ENCODE peak calls at places on chromosomes 6 and 20, in four cellular contexts. B, K, G and M are unnamed samples.

GRCh38 chr20:49132995-49133451 is 55.1 kb downstream of the STAU1 start:
- DNase-seq in B (no peak), K (no peak), G (peak), M (no peak)

GRCh38 chr20:5859611-5860010 is 90.7 kb downstream of the TRMT6 start:
- DNase-seq in K (no peak), G (no peak), B (no peak), M (no peak)

GRCh38 chr20:22921595-22922421 is 113.3 kb upstream of the SSTR4 start:
- DNase-seq in G (peak), B (no peak), K (no peak), M (no peak)

GRCh38 chr6:86459978-86460377 is 477.4 kb upstream of the HTR1E start:
- DNase-seq in K (no peak), B (no peak), G (no peak), M (no peak)

GRCh38 chr6:20644667-20645370 is 110.6 kb downstream of the CDKAL1 start:
- DNase-seq in B (no peak), G (no peak), K (no peak), M (no peak)

GRCh38 chr20:3173582-3174441 is 463 bp upstream of the LZTS3 start:
- DNase-seq in B (peak), G (no peak), K (peak), M (peak)

GRCh38 chr6:77620290-77620882 is 32.5 kb upstream of the MEI4 start:
- DNase-seq in K (no peak), G (no peak), B (no peak), M (no peak)

GRCh38 chr6:3775906-3776305 is 24.4 kb upstream of the PXDC1 start:
- DNase-seq in G (no peak), B (no peak), K (no peak), M (no peak)

GRCh38 chr6:152094992-152095592 is 287.6 kb downstream of the ESR1 start:
- DNase-seq in B (peak), K (peak), G (peak), M (peak)

GRCh38 chr6:81988871-81989270 is 236.4 kb upstream of the TENT5A start:
- DNase-seq in B (no peak), G (no peak), K (no peak), M (no peak)

GRCh38 chr6:111718326-111718725 is 112.6 kb upstream of the TRAF3IP2 start:
- DNase-seq in B (no peak), G (no peak), K (no peak), M (no peak)

GRCh38 chr6:107624541-107624940 is 134.6 kb downstream of the SOBP start:
- DNase-seq in K (no peak), B (no peak), G (no peak), M (no peak)

GRCh38 chr20:61734733-61735502 is 330.8 kb downstream of the TAF4 start:
- DNase-seq in G (no peak), B (no peak), K (no peak), M (no peak)

GRCh38 chr6:152267967-152268845 is 369.0 kb downstream of the SYNE1 start:
- DNase-seq in B (no peak), K (no peak), G (no peak), M (no peak)

GRCh38 chr6:160789263-160790027 is 87.4 kb downstream of the PLG start:
- DNase-seq in K (no peak), G (no peak), B (no peak), M (no peak)

GRCh38 chr20:40336034-40336433 is 353.0 kb downstream of the MAFB start:
- DNase-seq in B (no peak), G (no peak), K (no peak), M (no peak)

GRCh38 chr6:151313060-151313459 is 73.3 kb downstream of the AKAP12 start:
- DNase-seq in K (no peak), G (no peak), B (no peak), M (no peak)

GRCh38 chr6:25138024-25138696 is 141.0 kb upstream of the CARMIL1 start:
- DNase-seq in G (peak), K (peak), B (peak), M (peak)

GRCh38 chr6:65999288-65999791 is 292.3 kb upstream of the EYS start:
- DNase-seq in B (no peak), G (no peak), K (peak), M (no peak)

GRCh38 chr6:87697581-87698552 is 4.2 kb downstream of the AKIRIN2 start:
- DNase-seq in K (no peak), B (no peak), G (peak), M (no peak)

GRCh38 chr6:155519339-155519738 is 63.7 kb upstream of the NOX3 start:
- DNase-seq in K (no peak), G (no peak), B (no peak), M (no peak)
- TF ChIP-seq CTCF in K (no peak), G (no peak), B (no peak), M (no peak)

DNA sequence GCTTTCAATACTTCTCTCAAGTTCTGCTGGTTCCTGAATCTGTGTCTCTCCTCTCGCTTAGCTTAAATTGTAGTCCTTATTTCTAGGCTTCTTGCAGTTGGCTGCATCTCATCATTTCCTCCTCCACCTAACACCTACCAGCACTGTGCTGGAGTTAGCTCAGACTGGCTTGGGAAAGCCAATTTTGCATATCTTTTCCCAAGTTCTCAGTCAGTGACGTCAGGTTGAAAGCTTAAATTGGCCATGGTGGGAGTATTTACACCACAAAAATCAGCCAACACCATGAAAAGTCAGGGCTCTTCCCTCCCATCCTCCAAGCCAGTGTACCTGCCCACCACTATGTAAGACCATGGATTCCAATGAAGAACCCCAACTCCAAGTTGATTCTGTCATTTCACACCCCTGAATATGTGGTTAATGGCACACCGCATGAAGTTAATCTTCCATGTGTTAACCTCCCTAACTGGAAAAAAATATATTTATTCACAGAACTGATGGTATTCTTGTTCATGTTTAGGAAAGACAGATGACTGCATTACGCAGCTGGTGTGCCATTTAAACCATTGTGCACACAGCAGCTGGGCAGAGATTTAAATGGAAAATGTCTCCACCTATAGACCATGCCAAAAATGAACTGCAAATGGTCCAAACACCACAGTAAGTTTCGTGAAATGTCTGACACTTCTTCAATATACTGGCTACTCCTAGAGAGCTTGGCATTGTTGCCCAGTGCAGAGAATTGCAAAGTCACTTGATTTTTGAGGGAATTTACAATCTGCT is 274.1 kb upstream of the MAP3K7 start:
- DNase-seq in K (no peak), G (no peak), B (no peak), M (no peak)
- TF ChIP-seq CTCF in K (no peak), G (peak), B (no peak), M (no peak)

GRCh38 chr6:57174511-57174907 is 2.4 kb downstream of the BAG2 start:
- DNase-seq in G (no peak), B (no peak), K (no peak), M (no peak)

GRCh38 chr6:57177545-57178225 is 5.6 kb downstream of the BAG2 start:
- DNase-seq in B (peak), K (peak), G (no peak), M (no peak)

GRCh38 chr6:57173886-57174510 is 1.9 kb downstream of the BAG2 start:
- DNase-seq in B (no peak), K (no peak), G (peak), M (no peak)

GRCh38 chr6:57173056-57173885 is 1.1 kb downstream of the BAG2 start:
- DNase-seq in B (peak), G (no peak), K (no peak), M (no peak)

DNA sequence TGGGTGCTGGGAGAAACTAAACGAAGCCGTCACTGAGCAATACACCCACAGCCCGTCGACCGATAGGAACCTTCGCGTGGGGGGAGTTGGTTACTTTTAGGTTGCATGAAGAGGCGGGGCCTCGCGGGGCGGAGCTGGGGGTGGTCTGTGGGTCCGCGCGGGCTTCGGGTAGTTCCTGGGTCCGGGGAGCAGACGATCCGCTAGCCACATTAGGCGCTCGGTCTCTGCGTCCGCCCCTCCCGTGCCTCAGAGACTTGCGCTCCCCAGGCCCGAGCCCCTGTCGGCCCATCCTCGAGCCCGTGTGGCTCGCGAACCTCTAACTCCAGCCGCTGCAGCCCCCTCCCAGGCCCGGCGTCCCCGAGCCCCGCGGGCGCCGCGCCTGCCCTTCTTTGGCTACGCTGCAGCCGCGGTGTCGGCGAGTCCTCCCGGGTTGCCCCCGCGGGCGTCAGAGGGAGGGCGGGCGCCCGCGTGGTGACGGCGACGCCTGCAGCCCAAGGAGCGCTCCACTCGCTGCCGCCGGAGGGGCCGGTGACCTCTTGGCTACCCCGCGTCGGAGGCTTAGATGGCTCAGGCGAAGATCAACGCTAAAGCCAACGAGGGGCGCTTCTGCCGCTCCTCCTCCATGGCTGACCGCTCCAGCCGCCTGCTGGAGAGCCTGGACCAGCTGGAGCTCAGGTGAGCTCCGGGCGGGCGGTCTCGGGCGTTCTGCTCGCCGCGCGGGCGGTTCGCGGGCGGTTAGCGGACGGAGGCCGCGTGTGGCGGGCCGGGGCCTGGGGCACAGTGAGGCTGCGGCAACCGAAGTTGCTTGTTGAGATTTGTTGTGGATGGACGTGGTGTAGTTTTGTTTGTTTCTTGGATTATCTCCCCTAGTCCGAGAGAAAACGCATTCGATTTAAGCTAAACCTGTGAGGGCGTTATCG is at the start of gene BAG2:
- DNase-seq in B (peak), K (peak), G (peak), M (peak)
- TF ChIP-seq CTCF in B (peak), K (peak), G (no peak), M (no peak)

GRCh38 chr20:977021-977420 is 25.1 kb downstream of the RSPO4 start:
- DNase-seq in B (no peak), G (no peak), K (no peak), M (no peak)

GRCh38 chr20:976033-976432 is 26.1 kb downstream of the RSPO4 start:
- DNase-seq in K (no peak), B (no peak), G (no peak), M (no peak)

GRCh38 chr20:969868-970267 is 32.2 kb downstream of the RSPO4 start:
- DNase-seq in B (no peak), G (no peak), K (no peak), M (no peak)

GRCh38 chr20:972256-972655 is 29.9 kb downstream of the RSPO4 start:
- DNase-seq in G (no peak), K (no peak), B (no peak), M (no peak)

GRCh38 chr20:973785-974194 is 28.3 kb downstream of the RSPO4 start:
- DNase-seq in G (peak), K (no peak), B (peak), M (no peak)
- TF ChIP-seq CTCF in G (peak), K (no peak), B (peak), M (no peak)

DNA sequence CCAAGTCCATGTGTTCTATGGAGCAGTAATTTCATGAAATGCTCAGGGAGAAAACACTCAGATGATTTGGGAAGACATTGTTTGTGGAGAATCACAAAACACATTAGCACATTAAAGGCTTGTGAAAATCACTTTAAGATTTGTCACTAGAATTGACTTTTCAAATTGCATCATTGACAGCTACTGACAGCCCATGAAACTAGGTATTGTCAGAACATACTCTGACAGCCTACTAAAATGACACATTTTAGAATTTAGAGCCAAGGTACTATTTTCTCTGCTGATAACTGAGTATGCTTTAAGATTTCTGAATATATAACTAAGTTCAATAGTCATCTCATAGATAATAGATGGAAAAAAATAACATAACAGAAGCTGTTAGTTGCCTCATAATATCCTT is 67.4 kb upstream of the FOXC1 start:
- DNase-seq in G (no peak), B (no peak), K (no peak), M (no peak)
- TF ChIP-seq CTCF in G (no peak), B (no peak), K (no peak), M (no peak)

DNA sequence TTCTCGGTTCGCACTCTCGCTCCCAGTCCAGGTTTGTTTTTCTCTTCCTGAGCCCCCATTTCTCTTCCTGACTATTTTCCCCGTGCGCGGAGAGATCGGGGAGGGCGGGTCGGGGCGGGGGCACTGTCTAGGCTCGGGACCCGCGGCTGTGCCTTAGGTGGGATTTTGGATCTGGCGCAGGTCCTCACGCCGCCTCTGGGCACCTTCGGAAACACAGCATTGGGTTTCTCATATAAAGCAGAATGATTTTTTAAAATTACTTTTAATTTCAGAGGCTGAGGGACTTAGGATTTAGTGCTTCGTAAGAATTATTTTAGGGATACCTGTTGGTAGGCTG is 324 bp downstream of the STX11 start:
- DNase-seq in G (no peak), K (no peak), B (peak), M (no peak)
- TF ChIP-seq CTCF in G (peak), K (peak), B (no peak), M (no peak)

DNA sequence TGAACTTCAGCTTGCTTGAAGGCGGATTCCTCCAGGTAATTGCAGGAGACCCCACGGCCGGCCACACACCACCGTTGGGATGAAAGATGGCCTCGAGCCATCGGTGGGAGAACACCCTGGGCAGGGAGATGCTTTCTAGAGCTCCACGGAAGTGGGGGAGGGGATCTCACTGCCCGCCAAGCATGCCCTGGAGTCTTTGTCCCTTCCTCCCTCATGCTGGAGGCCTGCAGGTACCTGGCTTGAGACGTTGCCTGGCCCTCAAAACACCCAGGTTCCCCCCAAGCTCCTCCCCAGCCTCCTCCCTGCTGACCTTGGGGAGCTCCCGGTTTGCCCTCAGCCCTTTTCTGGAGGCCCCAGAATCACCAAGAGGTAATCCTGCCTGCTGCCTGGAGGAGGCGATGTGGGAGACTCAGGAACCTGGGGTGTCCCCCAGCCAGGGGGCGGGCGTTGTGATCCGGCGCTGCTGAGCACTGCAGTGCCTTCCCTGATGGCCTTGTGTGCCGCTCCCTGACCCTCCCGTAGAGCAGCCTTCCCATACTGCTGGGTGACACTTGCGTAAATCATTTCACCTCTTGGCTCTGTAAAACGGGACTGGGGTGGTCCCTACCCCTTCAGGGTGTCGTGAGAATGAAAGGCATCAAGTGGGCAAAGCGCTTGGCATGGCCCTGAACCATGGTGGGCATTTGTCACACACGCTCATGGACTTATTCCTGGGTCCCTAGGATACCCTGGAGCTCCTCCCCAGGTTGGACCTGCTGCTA is 91.4 kb downstream of the CEBPB start:
- DNase-seq in K (peak), G (no peak), B (no peak), M (no peak)
- TF ChIP-seq CTCF in K (no peak), G (no peak), B (no peak), M (no peak)